ENCODE peak calls at places on chromosome 12, in nine cellular contexts. V is stomach, Y is heart left ventricle, L is IMR-90, W is ovary, P is A549, G is uterus, C is body of pancreas, R is prostate gland. J is an unnamed sample.

GRCh38 chr12:123387508-123388217 is 3.7 kb downstream of the KMT5A start:
- DNase-seq in V (no peak), Y (peak; percentile 48), L (no peak), W (no peak), P (no peak), G (no peak), C (no peak), R (no peak), J (no peak)

GRCh38 chr12:42915426-42915825 is 325.9 kb upstream of the PRICKLE1 start:
- DNase-seq in V (no peak), Y (no peak), L (no peak), W (no peak), P (no peak), G (no peak), C (no peak), R (no peak), J (no peak)

GRCh38 chr12:117662620-117663395 is 301.4 kb upstream of the NOS1 start:
- DNase-seq in V (no peak), Y (no peak), L (no peak), W (no peak), P (no peak), G (no peak), C (no peak), R (no peak), J (no peak)

GRCh38 chr12:55847033-55847432 is 4.3 kb upstream of the MMP19 start:
- DNase-seq in V (no peak), Y (no peak), L (peak; percentile 83), W (no peak), P (no peak), G (peak; percentile 50), C (no peak), R (no peak), J (peak; percentile 78)

GRCh38 chr12:15599266-15600037 is 189.7 kb downstream of the EPS8 start:
- DNase-seq in V (no peak), Y (no peak), L (peak; percentile 81), W (no peak), P (peak; percentile 14), G (peak; percentile 28), C (no peak), R (no peak), J (no peak)

GRCh38 chr12:41055875-41056577 is 132.1 kb upstream of the PDZRN4 start:
- DNase-seq in V (no peak), Y (no peak), L (peak; percentile 6), W (no peak), P (no peak), G (no peak), C (no peak), R (no peak), J (no peak)

GRCh38 chr12:53937099-53937498 is 1.5 kb upstream of the HOXC13 start:
- DNase-seq in V (no peak), Y (no peak), L (no peak), W (no peak), P (no peak), G (no peak), C (no peak), R (no peak), J (no peak)

GRCh38 chr12:38157274-38157932 is 159.2 kb upstream of the ALG10B start:
- DNase-seq in V (no peak), Y (no peak), L (no peak), W (no peak), P (no peak), G (no peak), C (no peak), R (no peak), J (no peak)

GRCh38 chr12:105428793-105429192 is 98.3 kb downstream of the C12orf75 start:
- DNase-seq in V (no peak), Y (no peak), L (no peak), W (no peak), P (no peak), G (no peak), C (no peak), R (no peak), J (no peak)

GRCh38 chr12:67426067-67426466 is 156.9 kb downstream of the CAND1 start:
- DNase-seq in V (no peak), Y (no peak), L (peak; percentile 80), W (peak; percentile 14), P (no peak), G (no peak), C (peak; percentile 36), R (no peak), J (no peak)

GRCh38 chr12:4215862-4216541 is 57.6 kb upstream of the CCND2 start:
- DNase-seq in V (no peak), Y (no peak), L (no peak), W (no peak), P (no peak), G (no peak), C (no peak), R (no peak), J (no peak)

GRCh38 chr12:62698701-62699101 is 232.1 kb downstream of the MON2 start:
- DNase-seq in V (no peak), Y (no peak), L (peak; percentile 73), W (no peak), P (no peak), G (no peak), C (no peak), R (no peak), J (no peak)

DNA sequence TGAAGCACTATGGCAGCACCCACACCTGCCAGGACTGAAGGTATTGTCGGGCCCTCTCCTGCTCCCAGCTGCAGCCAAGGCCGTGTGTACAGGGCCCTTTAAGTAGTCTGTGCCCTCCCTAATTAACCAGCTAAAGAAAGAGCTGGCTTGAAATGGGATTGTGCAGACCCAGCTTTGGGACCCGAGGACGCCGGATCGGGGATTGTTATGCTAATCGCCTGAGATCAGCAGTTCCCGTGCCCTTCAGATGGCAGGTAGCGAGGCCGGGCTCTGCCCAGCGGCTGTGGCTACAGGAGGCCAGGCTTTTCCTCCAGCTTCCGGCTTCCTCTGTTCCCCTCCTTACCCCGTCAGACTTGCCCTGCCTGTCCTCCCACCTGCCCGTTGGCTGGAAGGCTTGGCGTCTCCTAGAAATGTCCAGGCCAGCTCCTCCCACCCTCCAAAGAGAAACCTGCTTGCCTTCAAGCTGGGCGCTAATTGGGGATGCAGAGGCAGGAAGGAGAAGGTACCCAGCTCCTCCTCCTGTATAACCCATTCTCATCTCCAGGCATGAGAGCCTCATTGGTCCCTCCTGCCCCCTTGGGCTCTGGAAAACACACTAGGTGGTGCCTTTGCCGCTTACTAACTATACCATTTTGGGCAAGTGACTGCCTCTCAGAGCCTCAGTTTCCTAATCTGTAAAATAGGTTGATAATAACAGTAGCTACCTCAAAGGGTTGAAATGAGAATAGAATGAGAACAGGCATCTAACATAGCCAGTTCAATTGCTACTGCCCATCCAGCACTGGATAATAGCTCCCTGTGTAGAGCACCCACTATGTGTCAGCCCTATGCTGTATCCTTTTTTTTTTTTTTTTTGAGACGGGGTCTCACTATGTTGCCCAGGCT is 25.8 kb upstream of the MSI1 start:
- DNase-seq in V (peak; percentile 91), Y (no peak), L (no peak), W (no peak), P (no peak), G (no peak), C (peak; percentile 79), R (peak; percentile 87), J (no peak)
- TF ChIP-seq POLR2A in V (no peak), Y (no peak), L (no peak), W (no peak), P (no peak), G (peak; percentile 25), C (peak; percentile 81), R (peak; percentile 53), J (no peak)

GRCh38 chr12:24463392-24463791 is 485.5 kb downstream of the BCAT1 start:
- DNase-seq in V (no peak), Y (no peak), L (no peak), W (no peak), P (no peak), G (no peak), C (no peak), R (no peak), J (no peak)

DNA sequence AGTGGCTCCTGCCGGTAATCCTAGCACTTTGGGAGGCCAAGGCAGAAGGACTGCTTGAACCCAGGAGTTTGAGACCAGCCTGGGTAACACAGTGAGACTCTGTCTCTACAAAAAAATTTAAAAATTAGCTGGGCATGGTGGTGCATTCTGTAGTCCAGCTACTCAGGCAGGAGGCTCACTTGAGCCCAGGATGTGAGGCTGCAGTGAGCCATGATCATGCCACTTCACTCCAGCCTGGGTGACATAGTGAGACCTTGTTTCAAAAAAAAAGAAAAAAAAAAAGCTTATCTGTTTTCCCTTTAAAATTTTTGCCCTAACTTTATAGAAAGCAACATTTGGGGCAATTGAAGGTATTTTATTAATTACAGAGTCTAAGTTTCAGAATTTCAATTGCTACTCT is 486.0 kb downstream of the BCAT1 start:
- DNase-seq in V (no peak), Y (no peak), L (no peak), W (no peak), P (no peak), G (no peak), C (no peak), R (no peak), J (no peak)
- H3K4me1 ChIP-seq in V (no peaks in the 10 kb centered on the region), Y (no peaks in the 10 kb centered on the region), L (no peaks in the 10 kb centered on the region), W (no peaks in the 10 kb centered on the region), P (no peaks in the 10 kb centered on the region), G (no peaks in the 10 kb centered on the region), C (no peaks in the 10 kb centered on the region), R (no peaks in the 10 kb centered on the region), J (no peaks in the 10 kb centered on the region)

GRCh38 chr12:124465473-124465872 is 101.9 kb downstream of the NCOR2 start:
- DNase-seq in V (no peak), Y (no peak), L (no peak), W (no peak), P (no peak), G (no peak), C (no peak), R (no peak), J (no peak)

GRCh38 chr12:124463341-124463861 is 104.0 kb downstream of the NCOR2 start:
- DNase-seq in V (no peak), Y (peak; percentile 51), L (no peak), W (no peak), P (no peak), G (no peak), C (no peak), R (no peak), J (no peak)

GRCh38 chr12:124461851-124462623 is 105.4 kb downstream of the NCOR2 start:
- DNase-seq in V (no peak), Y (peak; percentile 65), L (peak; percentile 33), W (no peak), P (no peak), G (no peak), C (no peak), R (no peak), J (no peak)

GRCh38 chr12:124464830-124465229 is 102.6 kb downstream of the NCOR2 start:
- DNase-seq in V (no peak), Y (no peak), L (no peak), W (no peak), P (no peak), G (no peak), C (no peak), R (no peak), J (no peak)

GRCh38 chr12:124464062-124464461 is 103.3 kb downstream of the NCOR2 start:
- DNase-seq in V (no peak), Y (no peak), L (peak; percentile 23), W (no peak), P (no peak), G (no peak), C (no peak), R (no peak), J (no peak)
- H3K27ac ChIP-seq in V (peak overlapping the region; percentile 31), Y (no peak overlapping the region), L (no peak overlapping the region), W (no peak overlapping the region), P (no peak overlapping the region), G (no peak overlapping the region), C (no peak overlapping the region), R (no peak overlapping the region), J (peak overlapping the region; percentile 65)

DNA sequence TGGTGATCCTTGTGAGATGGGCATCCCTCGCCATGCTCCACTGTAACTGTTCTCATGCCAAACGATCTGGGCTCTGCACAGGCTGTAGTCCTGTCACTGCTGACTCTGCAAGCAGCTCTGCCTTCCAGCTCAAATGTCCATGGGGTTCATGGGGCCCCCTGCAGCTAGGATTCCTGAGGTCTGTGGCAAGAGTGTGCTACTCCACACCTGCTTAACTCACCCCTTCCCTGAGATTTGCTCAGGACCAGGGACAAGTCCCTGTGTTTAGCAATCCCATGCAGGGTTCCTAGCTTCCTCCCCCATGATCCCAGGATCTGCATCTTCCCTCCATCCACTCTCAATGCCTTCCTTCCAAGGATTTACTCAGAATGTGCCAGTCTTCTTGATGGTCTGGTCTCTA is 241.0 kb downstream of the ASCL1 start:
- DNase-seq in V (no peak), Y (no peak), L (no peak), W (no peak), P (no peak), G (no peak), C (no peak), R (no peak), J (no peak)
- TF ChIP-seq POLR2A in V (no peak), Y (no peak), L (no peak), W (no peak), P (no peak), G (no peak), C (no peak), R (no peak), J (no peak)